ENCODE peak calls at places on chromosomes 13 and 19, in eight cellular contexts. R is coronary artery, C is astrocyte of the spinal cord, H is body of pancreas, Y is foreskin fibroblast, V is IMR-90, K is neural progenitor cell, U is ascending aorta. A is an unnamed sample.
A peak's percentile ranks its signal among the peaks of the same experiment; 100 is the strongest.

GRCh38 chr13:112792511-112792910 is 102.7 kb downstream of the ATP11A start:
- DNase-seq in R (no peak), C (no peak), H (no peak), Y (no peak), V (no peak), K (no peak), U (no peak), A (no peak)

GRCh38 chr13:52158629-52159158 is 703 bp downstream of the NEK3 start:
- DNase-seq in R (no peak), C (peak; percentile 41), H (no peak), Y (peak; percentile 67), V (peak; percentile 28), K (no peak), U (no peak), A (no peak)

GRCh38 chr19:6551607-6552450 is 21.0 kb downstream of the TNFSF9 start:
- DNase-seq in R (no peak), C (no peak), H (no peak), Y (no peak), V (no peak), K (peak; percentile 83), U (no peak), A (no peak)

GRCh38 chr13:54226866-54227265 is 1198.3 kb downstream of the OLFM4 start:
- DNase-seq in R (no peak), C (no peak), H (no peak), Y (no peak), V (no peak), K (no peak), U (no peak), A (no peak)

GRCh38 chr13:50437252-50437651 is 406.2 kb downstream of the DLEU7 start:
- DNase-seq in R (no peak), C (peak; percentile 44), H (no peak), Y (peak; percentile 90), V (peak; percentile 87), K (no peak), U (no peak), A (no peak)

GRCh38 chr13:85381082-85381481 is 418.1 kb downstream of the SLITRK6 start:
- DNase-seq in R (no peak), C (no peak), H (no peak), Y (no peak), V (no peak), K (no peak), U (no peak), A (no peak)

GRCh38 chr19:53612762-53613526 is 18.9 kb upstream of the DPRX start:
- DNase-seq in R (no peak), C (no peak), H (no peak), Y (no peak), V (no peak), K (peak; percentile 36), U (no peak), A (no peak)

GRCh38 chr19:49125025-49125731 is 5.8 kb downstream of the PPFIA3 start:
- DNase-seq in R (no peak), C (no peak), H (no peak), Y (no peak), V (no peak), K (peak; percentile 45), U (no peak), A (no peak)

GRCh38 chr13:37385248-37385647 is 213.3 kb downstream of the POSTN start:
- DNase-seq in R (no peak), C (no peak), H (no peak), Y (no peak), V (no peak), K (peak; percentile 6), U (no peak), A (no peak)

GRCh38 chr19:8986296-8986695 is 23.9 kb downstream of the MUC16 start:
- DNase-seq in R (no peak), C (no peak), H (no peak), Y (no peak), V (no peak), K (no peak), U (no peak), A (no peak)

DNA sequence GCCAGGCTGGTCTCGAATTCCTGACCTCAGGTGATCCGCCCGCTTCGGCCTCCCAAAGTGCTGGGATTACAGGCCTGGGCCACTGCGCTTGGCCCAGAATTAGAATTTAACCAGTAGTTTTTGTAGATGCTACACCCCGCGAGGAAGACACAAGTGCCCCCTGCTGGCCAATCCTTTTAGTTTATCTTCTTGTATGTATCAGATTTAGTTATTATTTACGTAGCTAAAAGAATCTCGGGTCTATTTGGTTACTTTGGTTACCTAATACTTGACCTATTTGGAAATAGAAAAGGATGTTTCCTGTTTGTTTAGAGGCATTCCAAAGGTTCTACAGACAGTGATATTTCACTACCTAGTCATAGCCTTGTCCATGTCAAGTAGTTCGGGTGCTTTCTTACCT is 22.0 kb downstream of the MUC16 start:
- DNase-seq in R (no peak), C (no peak), H (no peak), Y (peak; percentile 1), V (no peak), K (peak; percentile 15), U (no peak), A (no peak)
- TF ChIP-seq CTCF in R (no peak), C (no peak), H (no peak), Y (no peak), V (no peak), K (peak; percentile 30), U (no peak), A (peak; percentile 26)

GRCh38 chr19:38360839-38361631 is 13.3 kb upstream of the PSMD8 start:
- DNase-seq in R (no peak), C (no peak), H (no peak), Y (no peak), V (no peak), K (peak; percentile 21), U (no peak), A (no peak)

GRCh38 chr19:38359242-38360021 is 14.9 kb upstream of the PSMD8 start:
- DNase-seq in R (no peak), C (no peak), H (no peak), Y (no peak), V (no peak), K (no peak), U (no peak), A (no peak)

GRCh38 chr19:38360351-38360750 is 14.0 kb upstream of the PSMD8 start:
- DNase-seq in R (no peak), C (no peak), H (no peak), Y (no peak), V (no peak), K (no peak), U (no peak), A (no peak)

GRCh38 chr19:38362076-38362945 is 12.1 kb upstream of the PSMD8 start:
- DNase-seq in R (no peak), C (peak; percentile 47), H (peak; percentile 79), Y (peak; percentile 82), V (peak; percentile 49), K (peak; percentile 95), U (peak; percentile 39), A (peak; percentile 51)

GRCh38 chr19:38361633-38362075 is 12.7 kb upstream of the PSMD8 start:
- DNase-seq in R (no peak), C (peak; percentile 70), H (peak; percentile 77), Y (peak; percentile 84), V (peak; percentile 57), K (peak; percentile 97), U (no peak), A (peak; percentile 43)
- TF ChIP-seq CTCF in R (no peak), C (peak; percentile 14), H (no peak), Y (peak; percentile 2), V (no peak), K (peak; percentile 31), U (no peak), A (no peak)

GRCh38 chr19:38715540-38715939 is 28.7 kb downstream of the CAPN12 start:
- DNase-seq in R (no peak), C (no peak), H (peak; percentile 85), Y (no peak), V (no peak), K (no peak), U (no peak), A (no peak)
- TF ChIP-seq CTCF in R (no peak), C (no peak), H (no peak), Y (no peak), V (no peak), K (no peak), U (no peak), A (no peak)

GRCh38 chr19:45092747-45093678 is at the start of gene PPP1R37:
- DNase-seq in R (peak; percentile 95), C (peak; percentile 98), H (peak; percentile 96), Y (peak; percentile 99), V (peak; percentile 97), K (peak; percentile 99), U (peak; percentile 71), A (peak; percentile 97)
- TF ChIP-seq CTCF in R (no peak), C (peak; percentile 22), H (no peak), Y (peak; percentile 12), V (peak; percentile 36), K (peak; percentile 49), U (peak; percentile 62), A (peak; percentile 57)

DNA sequence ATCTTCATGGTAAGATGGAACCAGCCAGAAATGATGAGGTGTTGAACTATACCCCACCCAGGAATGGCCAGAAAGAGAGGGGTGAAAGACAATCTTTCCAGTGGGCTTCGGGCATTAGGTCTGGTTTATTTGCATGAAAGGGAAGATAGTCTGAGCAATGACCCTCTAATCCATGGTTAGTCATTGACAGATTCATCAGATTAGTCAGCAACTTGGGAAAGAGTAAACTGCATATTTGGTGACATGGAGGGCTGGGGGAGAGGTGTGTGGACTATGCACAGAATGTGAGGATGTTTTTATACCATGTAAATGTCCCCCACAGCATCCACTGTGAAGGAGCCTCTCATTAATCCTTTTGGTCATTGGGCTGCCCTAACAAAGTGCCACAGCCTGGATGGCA is 30.1 kb upstream of the USP12 start:
- DNase-seq in R (no peak), C (no peak), H (no peak), Y (peak; percentile 49), V (peak; percentile 16), K (no peak), U (no peak), A (peak; percentile 35)
- TF ChIP-seq CTCF in R (no peak), C (no peak), H (no peak), Y (no peak), V (no peak), K (no peak), U (no peak), A (no peak)

DNA sequence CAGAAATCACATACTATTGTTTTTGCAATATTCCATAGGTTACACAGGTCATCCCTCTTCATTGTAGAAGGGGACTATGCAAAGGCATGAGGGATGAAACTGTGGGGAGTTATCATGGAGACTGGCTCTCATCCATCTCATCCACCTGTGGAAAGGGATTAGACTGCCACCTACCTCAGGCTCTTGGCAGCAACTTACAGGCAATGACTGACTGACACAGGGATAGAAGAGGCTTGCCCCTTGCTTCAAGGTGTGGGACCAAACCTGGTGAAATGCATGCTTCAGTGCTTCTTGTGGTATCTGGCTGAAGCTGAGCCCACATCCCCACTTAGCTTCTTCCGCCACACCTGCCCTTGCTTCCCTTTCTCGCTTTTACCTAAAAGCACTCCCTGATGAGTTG is 341.3 kb downstream of the GPC5 start:
- DNase-seq in R (no peak), C (no peak), H (no peak), Y (no peak), V (no peak), K (no peak), U (no peak), A (no peak)
- TF ChIP-seq CTCF in R (no peak), C (no peak), H (no peak), Y (no peak), V (no peak), K (peak; percentile 20), U (no peak), A (no peak)

A was measured in HFFc6.